ENCODE peak calls at places on chromosomes 6 and 20, in nine cellular contexts. N is stimulated activated CD4-positive, alpha-beta T cell treated with anti-CD3 and anti-CD28 coated beads, Interleukin-1b, Interleukin-23, amount 100 ng/mL, for 48 hours; P is H54; H is HT1080; J is iris pigment epithelial cell; O is IMR-90; E is dermis blood vessel endothelial cell; G is activated CD8-positive, alpha-beta memory T cell treated with anti-CD3 and anti-CD28 coated beads, Interleukin-2, amount 50 U/mL, for 4 hours; I is SHP77. L is an unnamed sample.

GRCh38 chr6:30981942-30982772 is 1.4 kb upstream of the MUC21 start:
- DNase-seq in N (no peak), P (no peak), H (peak), J (peak), O (peak), E (peak), G (no peak), I (no peak), L (no peak)

GRCh38 chr6:143677891-143678737 is at the start of gene PHACTR2:
- DNase-seq in N (peak), P (peak), H (peak), J (peak), O (peak), E (peak), G (peak), I (no peak), L (no peak)

GRCh38 chr6:13454286-13455221 is 32.8 kb downstream of the GFOD1 start:
- DNase-seq in N (peak), P (no peak), H (peak), J (peak), O (peak), E (peak), G (peak), I (no peak), L (no peak)

GRCh38 chr20:33415948-33416347 is 14.6 kb upstream of the CDK5RAP1 start:
- DNase-seq in N (no peak), P (no peak), H (peak), J (peak), O (peak), E (peak), G (no peak), I (peak), L (no peak)

GRCh38 chr20:48359692-48360337 is 468.0 kb downstream of the PREX1 start:
- DNase-seq in N (no peak), P (no peak), H (no peak), J (no peak), O (no peak), E (no peak), G (no peak), I (no peak), L (no peak)

GRCh38 chr6:658244-658643 is 1.3 kb upstream of the HUS1B start:
- DNase-seq in N (no peak), P (no peak), H (no peak), J (peak), O (peak), E (no peak), G (no peak), I (no peak), L (no peak)

GRCh38 chr6:63458480-63459115 is 113.7 kb upstream of the LOC128125822 start:
- DNase-seq in N (no peak), P (no peak), H (no peak), J (no peak), O (no peak), E (no peak), G (no peak), I (no peak), L (no peak)

GRCh38 chr6:50899306-50899840 is 80.7 kb downstream of the TFAP2B start:
- DNase-seq in N (no peak), P (no peak), H (no peak), J (peak), O (peak), E (no peak), G (no peak), I (no peak), L (no peak)

GRCh38 chr6:26055670-26056582 is 31.3 kb upstream of the HFE start:
- DNase-seq in N (peak), P (peak), H (peak), J (peak), O (peak), E (peak), G (peak), I (peak), L (peak)

GRCh38 chr20:58986286-58986967 is 5.4 kb downstream of the NELFCD start:
- DNase-seq in N (no peak), P (no peak), H (no peak), J (no peak), O (no peak), E (no peak), G (no peak), I (no peak), L (no peak)

GRCh38 chr6:134883314-134883713 is 66.6 kb downstream of the ALDH8A1 start:
- DNase-seq in N (no peak), P (no peak), H (no peak), J (no peak), O (no peak), E (peak), G (no peak), I (no peak), L (no peak)

GRCh38 chr6:140059947-140060346 is 685.5 kb upstream of the CITED2 start:
- DNase-seq in N (no peak), P (no peak), H (no peak), J (no peak), O (peak), E (no peak), G (no peak), I (no peak), L (no peak)

GRCh38 chr6:70103798-70104197 is 199.1 kb downstream of the COL9A1 start:
- DNase-seq in N (no peak), P (no peak), H (no peak), J (peak), O (no peak), E (no peak), G (no peak), I (no peak), L (no peak)

GRCh38 chr20:51399138-51399890 is 143.2 kb downstream of the NFATC2 start:
- DNase-seq in N (no peak), P (no peak), H (no peak), J (no peak), O (no peak), E (no peak), G (no peak), I (no peak), L (no peak)

GRCh38 chr6:111585969-111586315 is 19.7 kb downstream of the TRAF3IP2 start:
- DNase-seq in N (no peak), P (no peak), H (no peak), J (no peak), O (no peak), E (no peak), G (no peak), I (no peak), L (no peak)

GRCh38 chr20:12965212-12965879 is 43.4 kb upstream of the SPTLC3 start:
- DNase-seq in N (no peak), P (no peak), H (peak), J (no peak), O (no peak), E (no peak), G (no peak), I (no peak), L (no peak)

GRCh38 chr20:46230811-46231282 is 77.5 kb downstream of the CDH22 start:
- DNase-seq in N (no peak), P (peak), H (peak), J (peak), O (peak), E (peak), G (no peak), I (no peak), L (no peak)

GRCh38 chr6:79463721-79464120 is 73.5 kb downstream of the LCA5 start:
- DNase-seq in N (no peak), P (no peak), H (no peak), J (peak), O (no peak), E (no peak), G (no peak), I (no peak), L (no peak)

GRCh38 chr6:5997420-5998093 is 9.2 kb downstream of the NRN1 start:
- DNase-seq in N (no peak), P (no peak), H (no peak), J (no peak), O (no peak), E (peak), G (no peak), I (peak), L (no peak)

GRCh38 chr6:142902636-142903053 is 42.3 kb downstream of the HIVEP2 start:
- DNase-seq in N (peak), P (peak), H (peak), J (peak), O (peak), E (peak), G (peak), I (peak), L (no peak)

GRCh38 chr6:10463491-10464481 is 48.9 kb upstream of the TFAP2A start:
- DNase-seq in N (no peak), P (no peak), H (no peak), J (no peak), O (no peak), E (no peak), G (no peak), I (no peak), L (no peak)

GRCh38 chr20:62296724-62297448 is 5.9 kb upstream of the ADRM1 start:
- DNase-seq in N (no peak), P (no peak), H (no peak), J (no peak), O (no peak), E (no peak), G (no peak), I (no peak), L (no peak)